ENCODE peak calls at places on chromosomes 4 and X, in seven cellular contexts. One of them, this sample, is unnamed.
A peak's percentile ranks its signal among the peaks of the same experiment; 100 is the strongest.

GRCh38 chrX:31593353-31593752 is 521.5 kb upstream of the FTHL17 start:
- DNase-seq in EH: no peak
- DNase-seq in SW480: no peak
- DNase-seq in WTC11: no peak
- DNase-seq in AG08395: no peak
- DNase-seq in RPMI8226: no peak
- DNase-seq in mucosa of descending colon: no peak
- DNase-seq in this sample: no peak

GRCh38 chrX:132263127-132263526 is 43.9 kb upstream of the RAP2C start:
- DNase-seq in EH: no peak
- DNase-seq in SW480: no peak
- DNase-seq in WTC11: no peak
- DNase-seq in AG08395: no peak
- DNase-seq in RPMI8226: no peak
- DNase-seq in mucosa of descending colon: no peak
- DNase-seq in this sample: no peak

GRCh38 chrX:117996408-117996807 is 120.2 kb downstream of the KLHL13 start:
- DNase-seq in EH: no peak
- DNase-seq in SW480: no peak
- DNase-seq in WTC11: no peak
- DNase-seq in AG08395: no peak
- DNase-seq in RPMI8226: no peak
- DNase-seq in mucosa of descending colon: no peak
- DNase-seq in this sample: no peak

GRCh38 chrX:49991718-49992117 is 69.3 kb downstream of the CLCN5 start:
- DNase-seq in EH: no peak
- DNase-seq in SW480: no peak
- DNase-seq in WTC11: no peak
- DNase-seq in AG08395: no peak
- DNase-seq in RPMI8226: no peak
- DNase-seq in mucosa of descending colon: no peak
- DNase-seq in this sample: no peak

GRCh38 chrX:131728295-131729145 is 184.6 kb downstream of the OR13H1 start:
- DNase-seq in EH: no peak
- DNase-seq in SW480: no peak
- DNase-seq in WTC11: peak; percentile 15
- DNase-seq in AG08395: peak; percentile 67
- DNase-seq in RPMI8226: peak; percentile 86
- DNase-seq in mucosa of descending colon: peak; percentile 59
- DNase-seq in this sample: peak; percentile 84

GRCh38 chr4:98905834-98906233 is 23.1 kb downstream of the EIF4E start:
- DNase-seq in EH: peak; percentile 58
- DNase-seq in SW480: no peak
- DNase-seq in WTC11: no peak
- DNase-seq in AG08395: peak; percentile 21
- DNase-seq in RPMI8226: no peak
- DNase-seq in mucosa of descending colon: no peak
- DNase-seq in this sample: no peak

GRCh38 chrX:29926659-29927058 is 288.7 kb upstream of the MAGEB2 start:
- DNase-seq in EH: peak; percentile 2
- DNase-seq in SW480: no peak
- DNase-seq in WTC11: no peak
- DNase-seq in AG08395: no peak
- DNase-seq in RPMI8226: no peak
- DNase-seq in mucosa of descending colon: no peak
- DNase-seq in this sample: no peak

GRCh38 chr4:17613761-17614415 is 553 bp upstream of the MED28 start:
- DNase-seq in EH: peak; percentile 87
- DNase-seq in SW480: peak; percentile 63
- DNase-seq in WTC11: no peak
- DNase-seq in AG08395: peak; percentile 69
- DNase-seq in RPMI8226: peak; percentile 45
- DNase-seq in mucosa of descending colon: no peak
- DNase-seq in this sample: peak; percentile 38

GRCh38 chr4:27861381-27861787 is 1000.7 kb downstream of the STIM2 start:
- DNase-seq in EH: peak; percentile 73
- DNase-seq in SW480: peak; percentile 58
- DNase-seq in WTC11: peak; percentile 50
- DNase-seq in AG08395: no peak
- DNase-seq in RPMI8226: no peak
- DNase-seq in mucosa of descending colon: no peak
- DNase-seq in this sample: no peak

GRCh38 chrX:15328131-15328530 is 7.2 kb downstream of the PIGA start:
- DNase-seq in EH: no peak
- DNase-seq in SW480: no peak
- DNase-seq in WTC11: no peak
- DNase-seq in AG08395: no peak
- DNase-seq in RPMI8226: no peak
- DNase-seq in mucosa of descending colon: no peak
- DNase-seq in this sample: no peak

GRCh38 chr4:189533603-189534002 is 407.1 kb upstream of the FRG1 start:
- DNase-seq in EH: no peak
- DNase-seq in SW480: no peak
- DNase-seq in WTC11: no peak
- DNase-seq in AG08395: no peak
- DNase-seq in RPMI8226: no peak
- DNase-seq in mucosa of descending colon: no peak
- DNase-seq in this sample: no peak

GRCh38 chrX:85243155-85243554 is 424 bp downstream of the SATL1 start:
- DNase-seq in EH: no peak
- DNase-seq in SW480: peak; percentile 2
- DNase-seq in WTC11: no peak
- DNase-seq in AG08395: no peak
- DNase-seq in RPMI8226: no peak
- DNase-seq in mucosa of descending colon: no peak
- DNase-seq in this sample: no peak

GRCh38 chr4:149785686-149786431 is 29.8 kb downstream of the IQCM start:
- DNase-seq in EH: peak; percentile 73
- DNase-seq in SW480: no peak
- DNase-seq in WTC11: no peak
- DNase-seq in AG08395: peak; percentile 24
- DNase-seq in RPMI8226: no peak
- DNase-seq in mucosa of descending colon: no peak
- DNase-seq in this sample: peak; percentile 57

GRCh38 chr4:77196866-77197265 is 39.9 kb downstream of the CCNG2 start:
- DNase-seq in EH: no peak
- DNase-seq in SW480: no peak
- DNase-seq in WTC11: no peak
- DNase-seq in AG08395: no peak
- DNase-seq in RPMI8226: no peak
- DNase-seq in mucosa of descending colon: no peak
- DNase-seq in this sample: no peak

This sample was measured in astrocyte of the cerebellum.